ENCODE peak calls at places on chromosomes 5 and 9, in five cellular contexts. V is body of pancreas, Z is uterus, J is epithelial cell of esophagus, E is esophagus muscularis mucosa. G is an unnamed sample.

GRCh38 chr9:76652894-76653293 is 111.3 kb upstream of the PCA3 start:
- DNase-seq in J (no peak), Z (no peak), E (no peak), V (peak; percentile 21), G (peak; percentile 13)

GRCh38 chr9:127163409-127163808 is 41.0 kb upstream of the ANGPTL2 start:
- DNase-seq in V (no peak), Z (peak; percentile 19), J (peak; percentile 41), E (peak; percentile 45), G (peak; percentile 79)

GRCh38 chr9:34085581-34086500 is 37.2 kb upstream of the UBAP2 start:
- DNase-seq in Z (no peak), V (no peak), J (no peak), E (no peak), G (no peak)

GRCh38 chr9:113309204-113309813 is 6.1 kb upstream of the RNF183 start:
- DNase-seq in E (no peak), J (peak; percentile 60), V (peak; percentile 59), Z (no peak), G (peak; percentile 46)

GRCh38 chr5:23084815-23085214 is 231.7 kb upstream of the CDH12 start:
- DNase-seq in Z (no peak), J (peak; percentile 1), E (no peak), V (no peak), G (no peak)

GRCh38 chr5:107705390-107706014 is 34.8 kb upstream of the EFNA5 start:
- DNase-seq in V (no peak), J (peak; percentile 90), Z (no peak), E (no peak), G (peak; percentile 38)

GRCh38 chr5:38534122-38534408 is 22.4 kb downstream of the LIFR start:
- DNase-seq in E (no peak), Z (no peak), V (no peak), J (no peak), G (no peak)

GRCh38 chr9:78312125-78312524 is 15.2 kb downstream of the PSAT1 start:
- DNase-seq in E (no peak), Z (no peak), J (no peak), V (no peak), G (no peak)

GRCh38 chr5:35046754-35047153 is 995 bp downstream of the AGXT2 start:
- DNase-seq in J (peak; percentile 1), Z (no peak), V (no peak), E (no peak), G (no peak)

GRCh38 chr5:73278693-73279092 is 105.7 kb downstream of the TMEM174 start:
- DNase-seq in V (peak; percentile 82), Z (no peak), E (no peak), J (peak; percentile 98), G (no peak)

GRCh38 chr9:112761912-112762651 is 11.5 kb downstream of the SNX30 start:
- DNase-seq in E (no peak), Z (no peak), J (peak; percentile 15), V (no peak), G (no peak)

GRCh38 chr9:132575005-132575609 is 7.3 kb upstream of the BARHL1 start:
- DNase-seq in V (peak; percentile 67), J (peak; percentile 74), E (no peak), Z (no peak), G (peak; percentile 62)

GRCh38 chr5:138246334-138246733 is 28.1 kb downstream of the GFRA3 start:
- DNase-seq in V (no peak), E (no peak), Z (no peak), J (no peak), G (no peak)

GRCh38 chr9:127049044-127049443 is 73.4 kb downstream of the ANGPTL2 start:
- DNase-seq in Z (peak; percentile 62), E (no peak), J (peak; percentile 95), V (peak; percentile 48), G (peak; percentile 78)

GRCh38 chr5:109413463-109413862 is 3.7 kb upstream of the PJA2 start:
- DNase-seq in J (no peak), E (no peak), V (peak; percentile 54), Z (no peak), G (peak; percentile 28)

GRCh38 chr9:93132946-93133640 is 958 bp downstream of the NINJ1 start:
- DNase-seq in V (no peak), E (no peak), J (peak; percentile 28), Z (peak; percentile 52), G (no peak)

GRCh38 chr9:20085842-20086241 is 297.0 kb upstream of the SLC24A2 start:
- DNase-seq in V (no peak), Z (no peak), E (no peak), J (no peak), G (no peak)

GRCh38 chr9:114029311-114030170 is 48.6 kb downstream of the AMBP start:
- DNase-seq in J (no peak), V (no peak), E (peak; percentile 82), Z (peak; percentile 6), G (no peak)

GRCh38 chr5:176674799-176675198 is 27.5 kb downstream of the TSPAN17 start:
- DNase-seq in Z (no peak), E (no peak), V (no peak), J (no peak), G (no peak)
- H3K4me3 ChIP-seq in Z (no peak overlapping the region), E (no peak overlapping the region), V (no peak overlapping the region), J (no peak overlapping the region), G (no peak overlapping the region)

GRCh38 chr5:40841068-40841805 is at the start of gene CARD6:
- DNase-seq in V (peak; percentile 23), J (peak; percentile 52), E (no peak), Z (no peak), G (peak; percentile 54)

GRCh38 chr5:40844565-40844964 is 3.4 kb downstream of the CARD6 start:
- DNase-seq in Z (no peak), E (no peak), V (no peak), J (no peak), G (no peak)

GRCh38 chr5:40846371-40846770 is 5.2 kb downstream of the CARD6 start:
- DNase-seq in E (no peak), V (no peak), Z (no peak), J (no peak), G (no peak)

GRCh38 chr5:40838076-40838475 is 3.1 kb upstream of the RPL37 start:
- DNase-seq in Z (no peak), E (peak; percentile 7), J (no peak), V (no peak), G (no peak)

DNA sequence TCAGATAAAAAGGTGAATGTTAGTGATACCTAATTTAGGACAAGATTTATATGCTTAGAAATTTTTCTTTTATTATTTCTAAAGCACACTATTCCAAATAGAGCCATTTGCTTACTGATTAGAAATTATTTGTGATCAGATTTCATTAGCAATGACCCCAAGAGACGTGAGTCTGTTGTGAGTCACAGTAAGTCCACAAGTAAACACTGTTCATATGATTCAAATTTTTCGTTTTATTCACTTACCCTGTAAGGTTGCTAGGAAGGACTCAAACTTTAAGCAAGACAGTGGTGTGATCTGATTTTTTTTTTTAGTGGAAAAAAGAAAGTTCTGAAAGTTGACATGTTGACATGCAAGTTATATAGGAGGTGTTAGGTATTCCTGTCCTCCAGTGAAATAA is 1.2 kb downstream of the CARD6 start:
- DNase-seq in V (no peak), J (peak; percentile 60), Z (no peak), E (no peak), G (no peak)
- H3K4me3 ChIP-seq in V (no peak overlapping the region), J (peak overlapping the region; percentile 53), Z (peak overlapping the region; percentile 23), E (peak overlapping the region; percentile 36), G (peak overlapping the region; percentile 75)

GRCh38 chr9:18472915-18473314 is 1.0 kb upstream of the ADAMTSL1 start:
- DNase-seq in V (no peak), Z (no peak), J (no peak), E (no peak), G (no peak)

GRCh38 chr9:18472435-18472834 is 1.5 kb upstream of the ADAMTSL1 start:
- DNase-seq in V (no peak), E (no peak), J (peak; percentile 71), Z (no peak), G (no peak)

GRCh38 chr9:18474778-18475177 is 825 bp downstream of the ADAMTSL1 start:
- DNase-seq in V (no peak), E (no peak), J (no peak), Z (no peak), G (no peak)

GRCh38 chr9:18477121-18477705 is 3.3 kb downstream of the ADAMTSL1 start:
- DNase-seq in E (no peak), V (no peak), Z (no peak), J (no peak), G (no peak)

GRCh38 chr9:18473551-18474279 is at the start of gene ADAMTSL1:
- DNase-seq in J (peak; percentile 17), E (no peak), Z (peak; percentile 50), V (peak; percentile 14), G (no peak)
- H3K4me3 ChIP-seq in J (no peak within 1 kb of the TSS), E (peak within 1 kb of the TSS; percentile 44), Z (peak within 1 kb of the TSS; percentile 29), V (no peak within 1 kb of the TSS), G (no peak within 1 kb of the TSS)

DNA sequence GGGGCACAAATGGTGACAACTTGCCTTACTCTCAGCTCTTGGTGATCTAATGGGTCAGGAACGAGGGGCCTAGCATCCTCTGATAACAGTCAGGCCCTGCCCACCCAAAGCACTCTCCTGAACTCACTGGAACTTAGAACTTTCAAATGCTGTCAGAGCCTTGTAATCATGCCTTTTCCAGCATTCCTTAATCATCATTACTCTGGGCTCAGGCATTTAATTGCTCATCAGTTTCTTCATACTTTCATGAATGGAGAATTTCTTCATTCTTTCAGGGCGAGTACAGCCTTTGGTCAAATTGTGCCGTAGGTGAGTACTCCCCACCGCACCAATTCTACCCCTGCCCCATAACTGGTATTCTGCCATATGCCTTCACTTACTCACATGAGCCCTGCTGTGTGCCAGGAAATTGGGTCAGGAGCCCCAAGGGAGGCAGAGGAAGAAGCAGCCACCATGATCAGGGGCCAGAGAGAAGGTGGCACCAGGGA is 30.2 kb upstream of the DUSP1 start:
- DNase-seq in V (no peak), Z (no peak), J (peak; percentile 97), E (no peak), G (no peak)
- H3K4me3 ChIP-seq in V (no peak overlapping the region), Z (no peak overlapping the region), J (no peak overlapping the region), E (no peak overlapping the region), G (no peak overlapping the region)

GRCh38 chr5:83721878-83722779 is 1.5 kb upstream of the HAPLN1 start:
- DNase-seq in E (no peak), Z (no peak), V (peak; percentile 19), J (peak; percentile 50), G (peak; percentile 57)
- H3K4me3 ChIP-seq in E (peak overlapping the region; percentile 62), Z (peak overlapping the region; percentile 17), V (no peak overlapping the region), J (peak overlapping the region; percentile 35), G (peak overlapping the region; percentile 44)

GRCh38 chr5:157562111-157562581 is 13.4 kb downstream of the ADAM19 start:
- DNase-seq in E (no peak), V (no peak), Z (no peak), J (no peak), G (no peak)
- H3K4me3 ChIP-seq in E (no peak overlapping the region), V (no peak overlapping the region), Z (no peak overlapping the region), J (no peak overlapping the region), G (no peak overlapping the region)

G was measured in GM12865.